ENCODE peak calls at places on chromosome 7, in five cellular contexts. U is GM13977; J is activated CD4-positive, alpha-beta T cell treated with anti-CD3 and anti-CD28 coated beads, Interleukin-2, amount 50 U/mL, for 24 hours; K is CD8-positive, alpha-beta memory T cell; W is stimulated activated naive B cell treated with anti-CD40 and anti-IgM and Interleukin-4, amounts not matched to agents 10 μg/mL and 1 μg/mL and 100 μg/mL, for 72 hours. D is an unnamed sample.

GRCh38 chr7:38699481-38699880 is 68.3 kb upstream of the AMPH start:
- DNase-seq in U (no peak), J (no peak), K (no peak), W (no peak), D (no peak)

GRCh38 chr7:29160080-29160479 is 13.7 kb upstream of the CPVL start:
- DNase-seq in U (no peak), J (no peak), K (no peak), W (no peak), D (no peak)

GRCh38 chr7:92790987-92791386 is 45.4 kb downstream of the CDK6 start:
- DNase-seq in U (no peak), J (no peak), K (no peak), W (no peak), D (no peak)

GRCh38 chr7:70030745-70031144 is 432.5 kb downstream of the AUTS2 start:
- DNase-seq in U (no peak), J (no peak), K (no peak), W (no peak), D (no peak)

GRCh38 chr7:41170466-41170865 is 532.4 kb downstream of the INHBA start:
- DNase-seq in U (no peak), J (no peak), K (no peak), W (no peak), D (no peak)

GRCh38 chr7:21184956-21185355 is 242.9 kb upstream of the SP4 start:
- DNase-seq in U (no peak), J (no peak), K (no peak), W (no peak), D (no peak)

GRCh38 chr7:35630573-35630972 is 64.4 kb downstream of the HERPUD2 start:
- DNase-seq in U (no peak), J (no peak), K (no peak), W (no peak), D (no peak)

GRCh38 chr7:142568430-142569097 is 180.7 kb upstream of the PRSS1 start:
- DNase-seq in U (no peak), J (no peak), K (no peak), W (no peak), D (no peak)

GRCh38 chr7:155353256-155353897 is 55.7 kb downstream of the INSIG1 start:
- DNase-seq in U (no peak), J (no peak), K (peak), W (no peak), D (no peak)

GRCh38 chr7:30563326-30563942 is 31.2 kb upstream of the GARS1 start:
- DNase-seq in U (no peak), J (no peak), K (no peak), W (no peak), D (no peak)

GRCh38 chr7:157928808-157929425 is 592.1 kb downstream of the DNAJB6 start:
- DNase-seq in U (no peak), J (no peak), K (no peak), W (no peak), D (no peak)

D was measured in central memory CD4-positive, alpha-beta T cell.